ENCODE peak calls at places on chromosomes 2 and 18, in ten cellular contexts. A, I, L, C, B, U, K, R, Q and E are unnamed samples.
A peak's percentile ranks its signal among the peaks of the same experiment; 100 is the strongest.

GRCh38 chr2:69013123-69013836 is at the start of gene ANTXR1:
- DNase-seq in A (peak; percentile 82), I (peak; percentile 64), L (peak; percentile 70), C (no peak), B (peak; percentile 31), U (no peak), K (peak; percentile 57), R (peak; percentile 62), Q (peak; percentile 95), E (peak; percentile 81)

GRCh38 chr18:12906119-12906518 is 22.1 kb upstream of the PTPN2 start:
- DNase-seq in A (no peak), I (no peak), L (no peak), C (no peak), B (no peak), U (no peak), K (no peak), R (no peak), Q (peak; percentile 18), E (no peak)

GRCh38 chr2:24015562-24016375 is 5.9 kb downstream of the MFSD2B start:
- DNase-seq in A (no peak), I (peak; percentile 83), L (no peak), C (no peak), B (no peak), U (no peak), K (no peak), R (no peak), Q (peak; percentile 92), E (no peak)

GRCh38 chr2:223050900-223051299 is 1.1 kb upstream of the KCNE4 start:
- DNase-seq in A (no peak), I (peak; percentile 49), L (no peak), C (no peak), B (no peak), U (no peak), K (no peak), R (peak; percentile 26), Q (peak; percentile 77), E (no peak)

GRCh38 chr2:231250146-231250545 is 51.7 kb downstream of the ARMC9 start:
- DNase-seq in A (no peak), I (no peak), L (no peak), C (no peak), B (no peak), U (no peak), K (peak; percentile 28), R (no peak), Q (no peak), E (no peak)

GRCh38 chr2:182543746-182544525 is 117.1 kb upstream of the PDE1A start:
- DNase-seq in A (no peak), I (no peak), L (no peak), C (no peak), B (no peak), U (no peak), K (no peak), R (no peak), Q (no peak), E (no peak)

GRCh38 chr2:218701806-218702205 is 8.8 kb upstream of the TTLL4 start:
- DNase-seq in A (no peak), I (no peak), L (no peak), C (no peak), B (no peak), U (no peak), K (no peak), R (no peak), Q (no peak), E (no peak)

GRCh38 chr2:199612509-199613130 is 154.9 kb upstream of the SATB2 start:
- DNase-seq in A (no peak), I (no peak), L (no peak), C (no peak), B (no peak), U (no peak), K (no peak), R (no peak), Q (no peak), E (no peak)

GRCh38 chr18:46916551-46917107 is 678 bp downstream of the PIAS2 start:
- DNase-seq in A (no peak), I (peak; percentile 11), L (no peak), C (no peak), B (peak; percentile 54), U (peak; percentile 9), K (peak; percentile 62), R (no peak), Q (peak; percentile 93), E (no peak)